ENCODE peak calls at places on chromosomes 2 and 18, in nine cellular contexts. R is HepG2, N is A549, Y is esophagus squamous epithelium, Q is IMR-90, D is Peyer's patch, T is spleen, F is heart left ventricle, C is upper lobe of left lung. P is an unnamed sample.

GRCh38 chr2:102520009-102520408 is 47.0 kb downstream of the SLC9A4 start:
- DNase-seq in R (peak), N (peak), Y (no peak), Q (peak), D (no peak), T (no peak), F (no peak), C (no peak), P (no peak)

GRCh38 chr2:121171625-121172119 is 113.3 kb downstream of the TFCP2L1 start:
- DNase-seq in R (no peak), N (no peak), Y (no peak), Q (no peak), D (no peak), T (no peak), F (no peak), C (no peak), P (no peak)

GRCh38 chr2:108573070-108573469 is 38.8 kb downstream of the LIMS1 start:
- DNase-seq in R (no peak), N (no peak), Y (no peak), Q (peak), D (no peak), T (no peak), F (no peak), C (no peak), P (no peak)

GRCh38 chr2:71742953-71743601 is 289.7 kb downstream of the DYSF start:
- DNase-seq in R (no peak), N (peak), Y (no peak), Q (peak), D (no peak), T (no peak), F (peak), C (no peak), P (peak)

GRCh38 chr2:62197017-62197586 is 1.2 kb downstream of the B3GNT2 start:
- DNase-seq in R (peak), N (peak), Y (no peak), Q (no peak), D (peak), T (peak), F (no peak), C (peak), P (no peak)

GRCh38 chr2:84865181-84865783 is 15.6 kb downstream of the TRABD2A start:
- DNase-seq in R (no peak), N (peak), Y (no peak), Q (peak), D (no peak), T (no peak), F (no peak), C (no peak), P (peak)

GRCh38 chr2:84832772-84833461 is 48.0 kb downstream of the TRABD2A start:
- DNase-seq in R (no peak), N (no peak), Y (no peak), Q (peak), D (no peak), T (peak), F (peak), C (no peak), P (peak)

GRCh38 chr2:100173907-100174525 is 31.6 kb upstream of the AFF3 start:
- DNase-seq in R (no peak), N (no peak), Y (no peak), Q (no peak), D (no peak), T (no peak), F (no peak), C (no peak), P (no peak)

GRCh38 chr18:65725421-65726050 is 25.3 kb upstream of the CDH7 start:
- DNase-seq in R (peak), N (no peak), Y (no peak), Q (no peak), D (peak), T (no peak), F (no peak), C (no peak), P (no peak)

GRCh38 chr2:239600194-239600593 is 199.4 kb upstream of the HDAC4 start:
- DNase-seq in R (no peak), N (no peak), Y (no peak), Q (no peak), D (no peak), T (peak), F (no peak), C (no peak), P (peak)

GRCh38 chr2:189179607-189179979 is at the start of gene COL5A2:
- DNase-seq in R (no peak), N (peak), Y (no peak), Q (peak), D (no peak), T (no peak), F (peak), C (no peak), P (peak)

GRCh38 chr2:219327719-219328118 is 4.8 kb downstream of the RESP18 start:
- DNase-seq in R (no peak), N (no peak), Y (no peak), Q (no peak), D (no peak), T (no peak), F (no peak), C (no peak), P (no peak)

GRCh38 chr18:36296591-36297418 is 708 bp upstream of the FHOD3 start:
- DNase-seq in R (peak), N (peak), Y (no peak), Q (peak), D (no peak), T (no peak), F (peak), C (peak), P (peak)

GRCh38 chr18:46278481-46279465 is 174.6 kb downstream of the HAUS1 start:
- DNase-seq in R (no peak), N (no peak), Y (no peak), Q (peak), D (no peak), T (no peak), F (no peak), C (no peak), P (no peak)

GRCh38 chr2:124762388-124762787 is 737.3 kb downstream of the CNTNAP5 start:
- DNase-seq in R (no peak), N (no peak), Y (no peak), Q (no peak), D (no peak), T (no peak), F (no peak), C (no peak), P (no peak)

GRCh38 chr2:29703336-29703735 is 218.1 kb downstream of the ALK start:
- DNase-seq in R (no peak), N (no peak), Y (no peak), Q (no peak), D (no peak), T (no peak), F (no peak), C (no peak), P (no peak)

GRCh38 chr2:238439093-238439849 is 12.5 kb downstream of the ASB1 start:
- DNase-seq in R (no peak), N (peak), Y (no peak), Q (peak), D (no peak), T (no peak), F (no peak), C (no peak), P (no peak)

GRCh38 chr2:209577376-209578357 is 153.8 kb downstream of the MAP2 start:
- DNase-seq in R (peak), N (no peak), Y (no peak), Q (peak), D (no peak), T (no peak), F (no peak), C (no peak), P (no peak)
- TF ChIP-seq CTCF in R (peak), N (peak), Y (no peak), Q (peak), D (peak), T (peak), F (peak), C (peak), P (no peak)

GRCh38 chr2:10486091-10486490 is 38.0 kb upstream of the ODC1 start:
- DNase-seq in R (no peak), N (no peak), Y (no peak), Q (no peak), D (no peak), T (no peak), F (no peak), C (no peak), P (no peak)
- H3K4me3 ChIP-seq in R (no peak), N (no peak), Y (no peak), Q (no peak), D (no peak), T (no peak), F (no peak), C (no peak), P (no peak)

GRCh38 chr2:9474361-9475117 is at the start of gene IAH1:
- DNase-seq in R (no peak), N (peak), Y (no peak), Q (no peak), D (peak), T (peak), F (peak), C (peak), P (no peak)
- TF ChIP-seq POLR2A in R (peak), N (peak), Y (peak), Q (peak), D (peak), T (peak), F (peak), C (no peak), P (no peak)

GRCh38 chr2:23595601-23596251 is 210.7 kb downstream of the KLHL29 start:
- DNase-seq in R (peak), N (no peak), Y (no peak), Q (peak), D (peak), T (peak), F (no peak), C (no peak), P (no peak)
- TF ChIP-seq CTCF in R (no peak), N (no peak), Y (no peak), Q (no peak), D (no peak), T (no peak), F (no peak), C (no peak), P (no peak)

P was measured in lower leg skin.